ENCODE peak calls at places on chromosomes 1 and 21, in nine cellular contexts. K is CD4-positive, alpha-beta T cell; M is omental fat pad; O is colonic mucosa; W is GM10248; Q is Peyer's patch; Y is upper lobe of right lung; V is psoas muscle; S is GM13976. P is an unnamed sample.
A peak's percentile ranks its signal among the peaks of the same experiment; 100 is the strongest.

GRCh38 chr1:202131956-202132821 is 9.5 kb downstream of the GPR37L1 start:
- DNase-seq in O (no peak), M (no peak), K (no peak), Q (no peak), Y (peak; percentile 83), W (no peak), V (peak; percentile 87), S (no peak), P (no peak)

GRCh38 chr1:193325042-193325441 is 138.6 kb upstream of the B3GALT2 start:
- DNase-seq in O (no peak), S (no peak), Y (no peak), W (no peak), M (no peak), K (no peak), V (no peak), Q (no peak), P (no peak)

GRCh38 chr1:81733465-81733864 is 67.3 kb upstream of the ADGRL2 start:
- DNase-seq in O (no peak), M (no peak), V (no peak), S (no peak), Q (no peak), W (no peak), Y (no peak), K (no peak), P (no peak)

GRCh38 chr1:156925154-156926010 is 5.0 kb downstream of the LRRC71 start:
- DNase-seq in V (no peak), O (no peak), Y (no peak), W (no peak), S (no peak), K (no peak), M (no peak), Q (no peak), P (no peak)

GRCh38 chr1:247482747-247483146 is 24.8 kb upstream of the OR2B11 start:
- DNase-seq in Q (no peak), M (no peak), V (no peak), K (no peak), W (no peak), O (no peak), Y (no peak), S (no peak), P (no peak)

GRCh38 chr1:160083968-160084770 is 2.8 kb downstream of the KCNJ9 start:
- DNase-seq in K (peak; percentile 79), S (peak; percentile 90), M (no peak), Q (peak; percentile 93), V (peak; percentile 71), Y (peak; percentile 90), W (peak; percentile 85), O (peak; percentile 86), P (peak; percentile 91)

GRCh38 chr1:208988811-208989222 is 594.7 kb upstream of the CAMK1G start:
- DNase-seq in V (no peak), K (no peak), M (no peak), O (peak; percentile 32), W (peak; percentile 73), Y (no peak), Q (no peak), S (peak; percentile 66), P (peak; percentile 69)

GRCh38 chr21:16377120-16377658 is 647.4 kb downstream of the USP25 start:
- DNase-seq in V (no peak), K (no peak), S (no peak), Q (no peak), W (no peak), O (no peak), M (no peak), Y (no peak), P (no peak)

GRCh38 chr1:183328371-183328770 is 89.8 kb downstream of the NMNAT2 start:
- DNase-seq in Q (no peak), W (no peak), S (no peak), K (no peak), O (no peak), V (no peak), M (no peak), Y (no peak), P (no peak)

GRCh38 chr1:74590288-74590687 is 77.9 kb upstream of the LRRC53 start:
- DNase-seq in M (no peak), Y (no peak), V (no peak), S (no peak), O (no peak), K (no peak), Q (no peak), W (no peak), P (no peak)

GRCh38 chr1:43439121-43439581 is 14.6 kb downstream of the HYI start:
- DNase-seq in V (no peak), M (no peak), Y (no peak), Q (peak; percentile 38), W (no peak), O (no peak), K (no peak), S (no peak), P (no peak)

GRCh38 chr1:46487818-46488218 is 1.8 kb upstream of the DMBX1 start:
- DNase-seq in V (no peak), S (no peak), Q (no peak), W (no peak), Y (no peak), O (no peak), K (no peak), M (no peak), P (no peak)

GRCh38 chr1:246139745-246140182 is 367.3 kb downstream of the SMYD3 start:
- DNase-seq in Y (no peak), O (no peak), W (no peak), V (no peak), M (no peak), K (no peak), Q (no peak), S (no peak), P (no peak)

GRCh38 chr1:110012100-110012499 is 22.3 kb upstream of the STRIP1 start:
- DNase-seq in M (no peak), V (no peak), S (peak; percentile 39), K (no peak), Y (no peak), O (no peak), Q (peak; percentile 64), W (peak; percentile 40), P (peak; percentile 38)

GRCh38 chr1:205664399-205665108 is 15.8 kb downstream of the SLC45A3 start:
- DNase-seq in V (no peak), W (no peak), Y (no peak), M (no peak), Q (peak; percentile 72), O (peak; percentile 73), K (no peak), S (no peak), P (peak; percentile 21)

GRCh38 chr1:18885311-18886002 is 16.9 kb downstream of the ALDH4A1 start:
- DNase-seq in K (no peak), S (no peak), W (no peak), Y (no peak), Q (no peak), O (no peak), V (no peak), M (no peak), P (no peak)

GRCh38 chr1:18883079-18883478 is 19.3 kb downstream of the ALDH4A1 start:
- DNase-seq in K (no peak), M (no peak), Q (no peak), S (no peak), V (no peak), W (no peak), O (no peak), Y (no peak), P (no peak)

GRCh38 chr1:18884727-18885126 is 17.6 kb downstream of the ALDH4A1 start:
- DNase-seq in W (no peak), Q (no peak), O (no peak), M (no peak), K (no peak), V (no peak), Y (no peak), S (no peak), P (no peak)

GRCh38 chr1:18883636-18884418 is 18.5 kb downstream of the ALDH4A1 start:
- DNase-seq in V (peak; percentile 89), K (peak; percentile 78), Q (peak; percentile 85), W (peak; percentile 77), M (peak; percentile 73), O (peak; percentile 67), S (peak; percentile 82), Y (peak; percentile 84), P (peak; percentile 80)

DNA sequence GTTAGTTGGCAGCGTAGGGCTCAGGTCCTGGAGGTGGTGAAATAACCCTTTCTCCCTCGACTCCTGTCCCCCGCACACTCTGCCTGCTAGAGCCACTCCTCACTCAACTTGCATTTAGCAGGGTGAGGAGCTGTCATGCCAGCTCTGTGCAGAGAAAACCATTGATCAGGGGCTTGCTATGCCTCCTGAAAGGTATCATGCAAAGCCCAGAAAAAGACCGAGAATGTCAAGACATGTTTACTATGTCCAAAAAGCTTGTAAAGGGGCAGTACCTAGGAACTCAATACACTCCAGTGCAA is 18.0 kb downstream of the ALDH4A1 start:
- DNase-seq in M (no peak), O (no peak), Y (no peak), K (no peak), Q (no peak), S (no peak), W (no peak), V (no peak), P (no peak)
- TF ChIP-seq CTCF in M (no peak), O (peak; percentile 27), Y (peak; percentile 3), K (peak; percentile 41), Q (no peak), S (no peak), W (no peak), V (no peak), P (no peak)

DNA sequence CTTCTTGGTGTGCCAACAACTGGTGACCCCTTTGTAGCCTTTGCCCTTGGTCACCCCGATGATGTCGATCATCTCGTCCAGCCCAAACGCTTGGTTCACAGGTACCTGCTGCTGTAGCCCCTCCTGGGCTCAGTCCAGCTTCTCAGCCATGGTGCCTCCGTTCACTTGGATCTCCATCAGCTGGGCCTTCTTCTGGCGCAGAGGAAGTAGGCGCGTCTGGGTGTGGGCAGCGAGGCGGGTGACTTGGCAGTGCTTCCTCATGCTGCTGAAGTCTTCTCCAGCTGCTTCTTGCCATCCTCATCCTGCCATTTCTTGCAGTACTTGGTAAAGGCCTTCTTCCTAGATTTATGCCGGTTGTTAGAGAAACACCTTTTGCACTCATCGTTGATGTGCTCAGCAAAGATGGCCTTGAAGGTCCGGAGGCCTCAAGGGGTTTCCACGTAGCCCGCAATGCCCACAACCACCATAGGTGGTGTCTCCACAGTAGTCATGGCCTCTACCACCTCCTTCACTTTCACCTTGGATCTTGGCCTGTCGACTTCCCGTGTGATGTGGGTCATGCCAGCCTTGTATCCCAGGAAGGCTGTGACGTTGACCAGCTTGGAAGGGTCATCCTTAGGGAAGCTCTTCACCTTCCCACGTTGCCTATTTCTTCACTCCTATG is 13.0 kb downstream of the DOP1B start:
- DNase-seq in K (no peak), Q (no peak), Y (peak; percentile 76), O (no peak), V (no peak), S (no peak), M (no peak), W (no peak), P (no peak)
- TF ChIP-seq CTCF in K (no peak), Q (no peak), Y (no peak), O (no peak), V (no peak), S (no peak), M (no peak), W (no peak), P (no peak)

GRCh38 chr1:6108937-6109636 is 63.4 kb downstream of the KCNAB2 start:
- DNase-seq in M (no peak), Y (peak; percentile 75), W (peak; percentile 74), K (no peak), O (no peak), S (peak; percentile 80), Q (no peak), V (peak; percentile 49), P (peak; percentile 85)
- TF ChIP-seq CTCF in M (no peak), Y (peak; percentile 41), W (peak; percentile 49), K (no peak), O (peak; percentile 41), S (peak; percentile 48), Q (peak; percentile 42), V (no peak), P (peak; percentile 62)

GRCh38 chr21:44310628-44311027 is 10.8 kb downstream of the PFKL start:
- DNase-seq in K (no peak), W (no peak), Y (no peak), Q (no peak), S (no peak), M (no peak), O (no peak), V (no peak), P (no peak)
- TF ChIP-seq CTCF in K (no peak), W (no peak), Y (no peak), Q (no peak), S (no peak), M (no peak), O (no peak), V (no peak), P (no peak)

P was measured in GM13977.